ENCODE peak calls at places on chromosomes 13 and 19, in six cellular contexts. A is hepatocyte, Y is thoracic aorta, R is heart left ventricle, D is mucosa of descending colon, F is heart right ventricle. T is an unnamed sample. For H3K4me1, the result is how much of the 10 kb centered on the place peaks cover.

GRCh38 chr19:48623556-48624066 is 4.3 kb downstream of the SPHK2 start:
- DNase-seq in A (peak), Y (no peak), R (no peak), D (no peak), F (no peak), T (no peak)

GRCh38 chr19:18895828-18896341 is at the start of gene CERS1:
- DNase-seq in A (peak), Y (no peak), R (peak), D (no peak), F (no peak), T (no peak)

GRCh38 chr13:47594833-47595232 is 406.2 kb downstream of the SUCLA2 start:
- DNase-seq in A (no peak), Y (no peak), R (no peak), D (no peak), F (no peak), T (no peak)

GRCh38 chr13:23778879-23779278 is 110.3 kb downstream of the MIPEP start:
- DNase-seq in A (no peak), Y (no peak), R (no peak), D (no peak), F (no peak), T (no peak)

GRCh38 chr13:113443991-113444390 is 9.3 kb downstream of the ADPRHL1 start:
- DNase-seq in A (no peak), Y (no peak), R (no peak), D (no peak), F (no peak), T (no peak)

GRCh38 chr19:8641908-8642547 is 11.6 kb downstream of the NFILZ start:
- DNase-seq in A (peak), Y (no peak), R (no peak), D (no peak), F (no peak), T (no peak)

GRCh38 chr13:111947876-111948275 is 119.1 kb upstream of the SOX1 start:
- DNase-seq in A (no peak), Y (no peak), R (no peak), D (no peak), F (no peak), T (no peak)

GRCh38 chr13:113349491-113349890 is 14.4 kb downstream of the GRTP1 start:
- DNase-seq in A (no peak), Y (no peak), R (no peak), D (no peak), F (no peak), T (no peak)

GRCh38 chr19:42313096-42313839 is at the start of gene TMEM145:
- DNase-seq in A (peak), Y (no peak), R (no peak), D (no peak), F (no peak), T (no peak)

GRCh38 chr19:41064974-41065569 is 23.2 kb upstream of the CYP2A13 start:
- DNase-seq in A (no peak), Y (no peak), R (no peak), D (no peak), F (no peak), T (no peak)

GRCh38 chr13:41512441-41512840 is 55.1 kb downstream of the RGCC start:
- DNase-seq in A (no peak), Y (no peak), R (no peak), D (peak), F (no peak), T (no peak)

GRCh38 chr13:43664700-43665191 is 122.0 kb downstream of the ENOX1 start:
- DNase-seq in A (peak), Y (no peak), R (peak), D (peak), F (no peak), T (peak)

GRCh38 chr13:50141660-50142010 is 126.4 kb downstream of the KCNRG start:
- DNase-seq in A (no peak), Y (no peak), R (no peak), D (no peak), F (no peak), T (no peak)

GRCh38 chr19:50514346-50515167 is 844 bp upstream of the ASPDH start:
- DNase-seq in A (no peak), Y (no peak), R (no peak), D (peak), F (no peak), T (no peak)

GRCh38 chr19:15320118-15320517 is 12.2 kb downstream of the BRD4 start:
- DNase-seq in A (no peak), Y (no peak), R (no peak), D (no peak), F (no peak), T (no peak)

GRCh38 chr19:15318241-15318691 is 14.1 kb downstream of the BRD4 start:
- DNase-seq in A (no peak), Y (no peak), R (no peak), D (no peak), F (no peak), T (no peak)

GRCh38 chr19:15316498-15316897 is 15.8 kb downstream of the BRD4 start:
- DNase-seq in A (no peak), Y (no peak), R (no peak), D (no peak), F (no peak), T (no peak)

GRCh38 chr19:15315101-15315500 is 17.2 kb downstream of the BRD4 start:
- DNase-seq in A (no peak), Y (no peak), R (no peak), D (no peak), F (no peak), T (no peak)

GRCh38 chr19:15317392-15318011 is 14.8 kb downstream of the BRD4 start:
- DNase-seq in A (no peak), Y (no peak), R (no peak), D (no peak), F (no peak), T (no peak)
- H3K4me1 ChIP-seq in A (under half), Y (half or more), R (half or more), D (under half), F (half or more), T (half or more)

GRCh38 chr19:28386080-28386869 is 826.7 kb downstream of the UQCRFS1 start:
- DNase-seq in A (no peak), Y (no peak), R (no peak), D (no peak), F (no peak), T (no peak)

GRCh38 chr19:28388988-28389387 is 824.0 kb downstream of the UQCRFS1 start:
- DNase-seq in A (no peak), Y (no peak), R (no peak), D (no peak), F (no peak), T (no peak)

DNA sequence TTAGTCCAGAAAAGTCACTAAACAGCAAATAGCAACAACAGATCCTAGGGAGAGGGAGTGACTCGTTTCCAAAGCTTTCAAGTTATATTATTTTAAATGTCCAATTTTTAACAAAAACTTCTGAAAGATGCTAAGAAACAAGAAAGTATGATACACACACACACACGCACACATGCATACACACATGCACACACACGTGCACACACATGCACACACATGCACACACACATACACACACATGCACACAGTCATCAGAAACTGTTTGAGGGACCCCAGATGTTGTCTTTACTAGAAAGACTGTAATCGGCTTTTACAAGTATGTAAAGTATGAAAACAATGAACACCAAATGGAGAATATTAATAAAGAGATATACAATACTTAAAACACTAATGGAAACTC is 825.4 kb downstream of the UQCRFS1 start:
- DNase-seq in A (no peak), Y (no peak), R (no peak), D (no peak), F (no peak), T (no peak)
- H3K4me1 ChIP-seq in A (under half), Y (under half), R (under half), D (under half), F (under half), T (under half)

DNA sequence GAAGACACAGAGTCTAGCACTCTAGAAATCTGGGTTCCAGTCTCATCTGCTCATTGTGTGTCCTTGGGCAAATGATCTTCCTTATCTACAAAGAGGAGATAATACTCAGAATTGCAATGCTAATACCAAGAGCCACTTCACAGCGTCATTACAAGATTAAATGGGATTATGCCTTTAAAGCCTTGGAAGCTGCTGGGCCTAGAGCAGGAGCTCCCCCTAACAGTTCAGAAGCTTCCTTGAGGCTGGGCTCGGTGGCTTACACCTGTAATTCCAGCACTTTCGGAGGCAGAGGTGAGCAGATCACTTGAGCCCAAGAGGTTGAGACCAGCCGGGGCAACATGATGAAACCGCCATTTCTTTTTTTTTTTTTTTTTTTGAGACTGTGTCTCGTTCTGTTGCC is 27.6 kb downstream of the AP2S1 start:
- DNase-seq in A (no peak), Y (no peak), R (no peak), D (no peak), F (no peak), T (no peak)
- H3K4me1 ChIP-seq in A (under half), Y (under half), R (under half), D (under half), F (under half), T (under half)

DNA sequence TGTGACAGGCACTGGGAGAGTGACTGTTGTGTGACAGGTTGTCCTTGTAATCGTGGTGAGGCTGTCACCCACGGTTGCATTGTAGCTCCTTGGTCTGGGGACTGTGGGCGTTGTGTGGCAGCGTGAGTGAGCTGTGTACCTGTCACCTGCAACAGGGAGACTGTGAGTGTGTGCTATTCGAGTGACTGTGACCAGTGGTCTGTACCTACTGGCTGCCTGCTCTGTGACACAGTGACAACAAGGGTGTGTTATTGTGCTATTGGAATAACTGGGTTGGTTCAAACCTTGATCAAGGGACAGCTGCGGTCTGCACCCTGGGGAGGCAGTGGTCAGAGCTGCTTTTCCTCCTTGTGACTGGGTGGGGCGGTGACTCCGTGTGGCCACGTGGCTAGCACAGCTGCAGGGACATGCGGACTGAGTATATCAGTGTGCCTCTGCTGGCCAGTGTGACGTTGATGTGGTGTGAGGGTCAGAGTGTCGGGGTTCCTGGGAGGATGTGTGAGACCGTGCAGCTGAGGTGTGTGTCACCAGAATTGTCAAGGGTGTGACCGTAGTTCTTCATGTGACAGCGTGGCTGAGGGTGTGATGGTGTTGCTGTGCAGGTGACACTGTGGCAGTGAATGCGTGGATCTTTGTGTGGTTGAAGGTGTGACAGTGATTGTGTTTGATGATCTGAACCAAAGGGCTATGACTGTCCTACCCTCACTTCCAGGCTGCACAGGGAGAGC is 10.1 kb upstream of the NFIX start:
- DNase-seq in A (peak), Y (no peak), R (peak), D (peak), F (peak), T (peak)
- H3K4me1 ChIP-seq in A (under half), Y (under half), R (under half), D (under half), F (under half), T (under half)

GRCh38 chr19:45092747-45093678 is at the start of gene PPP1R37:
- DNase-seq in A (peak), Y (peak), R (peak), D (peak), F (peak), T (peak)
- H3K4me1 ChIP-seq in A (under half), Y (under half), R (under half), D (under half), F (half or more), T (half or more)

DNA sequence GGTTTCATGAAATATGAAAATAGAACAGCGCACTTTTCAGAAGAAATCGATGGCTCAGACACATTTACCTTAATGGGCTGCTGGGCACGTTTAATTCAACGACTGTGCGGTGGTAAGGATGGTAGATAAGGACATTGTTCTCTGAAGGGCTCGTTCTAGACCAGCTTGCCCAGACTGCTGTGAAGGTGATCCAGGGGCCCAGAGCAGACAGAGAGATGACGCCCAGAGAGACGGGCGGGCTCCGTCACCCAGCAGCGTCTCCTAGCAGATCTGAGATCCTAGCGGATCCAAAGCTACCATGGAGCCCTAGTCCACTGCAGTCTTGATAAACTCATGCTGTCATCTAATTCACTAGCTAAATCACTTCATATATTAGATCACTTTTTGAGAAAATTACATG is 21.4 kb downstream of the COL4A2 start:
- DNase-seq in A (no peak), Y (no peak), R (no peak), D (no peak), F (no peak), T (no peak)
- H3K4me1 ChIP-seq in A (under half), Y (under half), R (under half), D (under half), F (half or more), T (half or more)

GRCh38 chr13:75373988-75374387 is 108.0 kb downstream of the TBC1D4 start:
- DNase-seq in A (no peak), Y (no peak), R (no peak), D (no peak), F (no peak), T (no peak)
- H3K4me1 ChIP-seq in A (under half), Y (under half), R (under half), D (under half), F (under half), T (half or more)

DNA sequence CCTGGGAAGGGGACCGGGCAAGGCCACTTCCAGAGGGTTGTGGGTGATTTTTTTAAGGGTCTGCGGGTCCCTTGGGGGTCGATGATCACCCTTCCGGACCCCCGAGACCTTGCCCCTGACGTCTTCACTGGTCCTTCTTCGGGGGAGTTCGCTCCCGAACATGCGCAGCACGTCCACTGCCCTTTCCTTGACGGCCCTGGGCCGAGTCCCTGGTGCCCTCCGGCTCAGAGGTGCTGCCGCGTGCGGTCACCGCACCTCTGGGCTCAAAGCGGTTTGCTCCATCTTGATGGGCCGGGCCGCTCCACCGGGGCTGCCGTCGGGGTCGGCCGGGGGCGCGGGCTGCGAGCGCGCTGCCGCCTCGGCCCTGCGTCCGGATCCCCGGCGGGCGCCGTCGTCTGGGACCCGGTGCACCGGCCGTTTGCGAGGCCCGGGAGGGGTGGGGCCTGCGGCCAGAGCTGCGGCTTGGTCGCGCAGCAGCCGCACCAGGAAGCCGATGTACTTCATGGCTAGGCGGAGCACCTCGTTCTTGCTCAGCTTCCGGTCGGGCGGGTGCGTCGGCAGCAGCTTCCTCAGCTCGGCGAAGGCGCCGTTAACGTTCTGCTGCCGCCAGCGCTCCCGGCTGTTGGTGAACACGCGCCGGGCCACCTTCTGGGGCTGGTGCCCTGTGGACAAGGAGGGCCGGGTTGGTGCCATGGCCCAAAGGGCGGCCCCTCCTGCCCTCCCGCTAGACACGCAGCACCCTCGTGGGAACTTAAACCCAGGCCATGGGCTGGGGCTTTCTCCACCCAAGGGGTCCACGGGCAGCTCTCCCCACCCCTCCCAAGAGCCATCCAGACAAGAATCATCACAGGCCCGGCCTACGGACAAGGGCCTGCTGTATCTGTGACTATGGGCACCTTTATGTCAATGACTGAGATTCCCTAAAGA is 3.3 kb downstream of the LYL1 start:
- DNase-seq in A (peak), Y (no peak), R (peak), D (peak), F (peak), T (peak)
- H3K4me1 ChIP-seq in A (under half), Y (under half), R (under half), D (under half), F (half or more), T (half or more)

DNA sequence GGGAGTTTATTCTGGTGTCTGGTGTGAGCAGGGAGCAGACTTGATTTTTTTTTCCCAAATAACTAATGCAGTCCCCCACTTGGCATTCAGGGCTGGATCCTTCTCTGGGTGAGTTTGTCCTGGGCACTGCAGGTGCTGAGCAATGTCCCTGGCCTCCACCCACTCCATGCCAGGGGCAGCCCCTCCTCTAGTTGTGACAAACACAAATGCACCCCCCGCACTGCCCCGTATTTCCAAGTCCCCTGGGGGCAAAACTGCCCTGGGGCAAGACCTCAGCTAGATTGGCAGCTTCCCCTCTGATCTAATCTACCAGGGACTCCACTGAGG is 6.4 kb downstream of the MOB3A start:
- DNase-seq in A (no peak), Y (no peak), R (no peak), D (no peak), F (no peak), T (no peak)
- H3K4me1 ChIP-seq in A (under half), Y (under half), R (under half), D (under half), F (half or more), T (half or more)

T was measured in left ventricle myocardium inferior.